ENCODE peak calls at places on chromosomes 13 and 19, in ten cellular contexts. P is stomach, S is esophagus muscularis mucosa, F is endothelial cell of umbilical vein, W is vagina, C is suprapubic skin, N is sigmoid colon, Y is transverse colon, D is HepG2, E is H1. M is an unnamed sample.

GRCh38 chr13:111881700-111882099 is 185.2 kb upstream of the SOX1 start:
- DNase-seq in E (peak), N (no peak), D (no peak), C (no peak), P (no peak), Y (no peak), W (peak), S (peak), F (no peak), M (no peak)

GRCh38 chr19:1672038-1672768 is 19.8 kb upstream of the TCF3 start:
- DNase-seq in P (no peak), W (no peak), Y (peak), D (no peak), E (peak), C (no peak), N (no peak), S (no peak), F (no peak), M (no peak)

GRCh38 chr13:46759861-46760260 is 37.1 kb downstream of the ESD start:
- DNase-seq in Y (peak), D (no peak), C (no peak), S (no peak), W (no peak), P (no peak), N (no peak), E (no peak), F (no peak), M (no peak)

GRCh38 chr13:65461590-65461989 is 1768.5 kb downstream of the PCDH9 start:
- DNase-seq in Y (no peak), E (peak), F (no peak), W (no peak), P (no peak), S (no peak), D (no peak), N (no peak), C (no peak), M (no peak)

GRCh38 chr19:1866693-1867358 is 3.4 kb upstream of the KLF16 start:
- DNase-seq in N (no peak), C (no peak), P (no peak), W (no peak), D (no peak), Y (no peak), E (no peak), S (no peak), F (no peak), M (no peak)

GRCh38 chr19:3284759-3285646 is 60.5 kb downstream of the CELF5 start:
- DNase-seq in E (peak), F (peak), N (no peak), Y (peak), S (no peak), P (peak), D (peak), C (peak), W (no peak), M (peak)

GRCh38 chr13:110057052-110057451 is 249.9 kb downstream of the COL4A1 start:
- DNase-seq in C (no peak), Y (no peak), E (no peak), N (no peak), S (no peak), F (no peak), W (no peak), D (no peak), P (no peak), M (no peak)

GRCh38 chr19:42290523-42291436 is 11.2 kb upstream of the PRR19 start:
- DNase-seq in E (peak), F (peak), W (no peak), C (no peak), P (no peak), Y (no peak), S (no peak), N (no peak), D (peak), M (no peak)

GRCh38 chr19:1947651-1948209 is 6.8 kb downstream of the CSNK1G2 start:
- DNase-seq in F (no peak), S (no peak), Y (no peak), D (no peak), P (no peak), W (no peak), C (no peak), E (no peak), N (no peak), M (no peak)

GRCh38 chr19:19274146-19274545 is 1.0 kb upstream of the TM6SF2 start:
- DNase-seq in C (no peak), N (no peak), F (no peak), E (no peak), W (no peak), D (no peak), Y (no peak), S (no peak), P (no peak), M (no peak)

GRCh38 chr19:47095707-47096704 is 17.6 kb downstream of the ZC3H4 start:
- DNase-seq in N (no peak), C (peak), E (no peak), P (peak), D (peak), Y (peak), W (no peak), F (no peak), S (no peak), M (peak)

GRCh38 chr19:40803857-40804782 is 5.1 kb downstream of the EGLN2 start:
- DNase-seq in Y (peak), S (no peak), N (no peak), E (no peak), W (no peak), P (peak), C (no peak), F (no peak), D (peak), M (no peak)

GRCh38 chr13:52428295-52428694 is 22.1 kb downstream of the VPS36 start:
- DNase-seq in F (peak), N (no peak), S (no peak), C (no peak), E (no peak), P (peak), W (no peak), D (peak), Y (no peak), M (no peak)

GRCh38 chr13:20405691-20406090 is 120.0 kb downstream of the CRYL1 start:
- DNase-seq in D (no peak), F (no peak), C (no peak), Y (no peak), S (no peak), E (peak), N (no peak), W (peak), P (peak), M (no peak)

GRCh38 chr13:97849305-97849704 is 104.2 kb upstream of the IPO5 start:
- DNase-seq in Y (no peak), F (peak), D (peak), W (no peak), C (no peak), S (peak), N (no peak), E (no peak), P (no peak), M (no peak)

GRCh38 chr19:44803442-44804428 is 5.2 kb upstream of the BCAM start:
- DNase-seq in S (no peak), N (no peak), W (no peak), E (no peak), D (no peak), P (no peak), C (no peak), F (no peak), Y (no peak), M (peak)

GRCh38 chr19:7833225-7834156 is 3.5 kb downstream of the EVI5L start:
- DNase-seq in F (no peak), N (no peak), C (no peak), E (no peak), D (peak), P (peak), Y (peak), S (no peak), W (peak), M (no peak)

GRCh38 chr19:17419491-17420266 is at the start of gene MVB12A:
- DNase-seq in E (peak), C (peak), D (peak), W (peak), P (peak), F (peak), Y (peak), N (peak), S (peak), M (peak)
- TF ChIP-seq POLR2AphosphoS5 in E (peak), C (no peak), D (peak), W (peak), P (peak), F (peak), Y (peak), N (peak), S (peak), M (peak)

DNA sequence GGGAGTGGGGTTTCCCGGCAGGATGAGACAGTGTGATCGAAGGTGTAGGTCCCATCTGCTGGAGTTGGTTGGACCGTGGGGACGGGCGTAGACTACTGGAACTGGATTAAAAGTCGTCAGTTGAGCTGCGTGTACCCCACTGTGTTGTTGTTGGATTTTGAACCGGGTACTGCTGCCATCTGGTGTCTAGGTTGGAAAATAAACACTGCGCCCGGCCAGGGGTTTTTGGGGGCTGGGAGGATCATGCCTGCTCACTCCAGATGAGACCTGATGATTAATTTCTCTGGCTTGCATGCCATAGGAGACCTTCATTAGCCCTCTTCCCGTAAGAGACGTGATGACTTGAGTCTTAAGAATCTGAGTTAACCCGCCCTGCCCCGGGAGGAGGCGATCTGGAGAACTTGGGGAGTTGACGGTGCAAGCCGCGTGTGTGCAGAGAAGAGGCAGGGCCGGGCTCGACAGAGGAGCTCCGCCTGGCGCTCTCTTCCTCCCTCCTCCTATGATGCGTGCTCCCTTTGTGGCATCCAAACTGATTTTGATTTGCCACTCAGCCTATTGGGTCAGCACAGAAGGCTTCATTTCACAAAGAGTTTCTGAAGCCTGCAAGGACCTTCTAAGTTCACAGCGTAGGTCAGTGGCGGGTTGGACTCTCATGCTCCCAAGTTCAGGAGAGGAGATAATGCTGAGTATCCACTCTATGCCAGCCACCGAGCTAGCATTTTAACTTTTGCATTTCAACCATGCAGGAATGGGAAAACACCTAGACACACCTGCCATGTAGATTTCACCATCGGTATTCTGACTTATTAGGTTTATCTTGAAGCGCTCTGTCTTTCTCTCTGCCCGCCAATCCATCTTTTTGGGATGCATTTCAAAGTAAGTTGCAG is 2.7 kb downstream of the UHRF1 start:
- DNase-seq in N (peak), P (peak), E (peak), F (peak), S (no peak), C (no peak), D (peak), Y (peak), W (no peak), M (peak)
- H3K4me3 ChIP-seq in N (no peak), P (peak), E (no peak), F (peak), S (peak), C (peak), D (peak), Y (peak), W (peak), M (peak)

GRCh38 chr19:58513213-58513693 is 1.5 kb upstream of the SLC27A5 start:
- DNase-seq in C (no peak), E (no peak), W (no peak), F (no peak), Y (no peak), N (peak), D (no peak), S (no peak), P (no peak), M (no peak)

GRCh38 chr19:58514564-58515020 is 2.8 kb upstream of the SLC27A5 start:
- DNase-seq in S (no peak), D (no peak), Y (no peak), N (no peak), C (no peak), W (no peak), F (no peak), P (no peak), E (no peak), M (no peak)

GRCh38 chr19:58511353-58512208 is at the start of gene SLC27A5:
- DNase-seq in E (no peak), D (peak), C (no peak), Y (peak), F (no peak), N (no peak), P (no peak), S (no peak), W (no peak), M (no peak)

GRCh38 chr19:58515259-58515658 is 3.5 kb upstream of the SLC27A5 start:
- DNase-seq in C (no peak), E (no peak), D (no peak), Y (no peak), S (no peak), P (no peak), N (no peak), W (no peak), F (no peak), M (no peak)

GRCh38 chr19:58513694-58514563 is 2.1 kb upstream of the SLC27A5 start:
- DNase-seq in C (peak), Y (peak), S (no peak), W (no peak), E (peak), P (peak), D (peak), F (peak), N (peak), M (peak)
- TF ChIP-seq POLR2A in C (no peak), Y (peak), S (no peak), W (no peak), E (peak), P (no peak), D (peak), F (peak), N (no peak), M (no peak)

GRCh38 chr13:28046981-28047380 is 53.4 kb downstream of the FLT3 start:
- DNase-seq in W (no peak), S (no peak), C (no peak), N (no peak), P (no peak), Y (no peak), D (no peak), E (no peak), F (no peak), M (no peak)

GRCh38 chr13:28044608-28045007 is 55.8 kb downstream of the FLT3 start:
- DNase-seq in F (no peak), E (no peak), Y (no peak), S (no peak), N (no peak), W (no peak), D (no peak), C (no peak), P (no peak), M (no peak)

GRCh38 chr13:28045861-28046260 is 54.5 kb downstream of the FLT3 start:
- DNase-seq in Y (no peak), N (no peak), E (no peak), C (no peak), W (no peak), P (no peak), S (no peak), D (no peak), F (no peak), M (no peak)

GRCh38 chr13:28040977-28041376 is 52.5 kb upstream of the URAD start:
- DNase-seq in W (no peak), E (no peak), N (no peak), Y (no peak), D (no peak), P (no peak), S (no peak), C (no peak), F (peak), M (no peak)

DNA sequence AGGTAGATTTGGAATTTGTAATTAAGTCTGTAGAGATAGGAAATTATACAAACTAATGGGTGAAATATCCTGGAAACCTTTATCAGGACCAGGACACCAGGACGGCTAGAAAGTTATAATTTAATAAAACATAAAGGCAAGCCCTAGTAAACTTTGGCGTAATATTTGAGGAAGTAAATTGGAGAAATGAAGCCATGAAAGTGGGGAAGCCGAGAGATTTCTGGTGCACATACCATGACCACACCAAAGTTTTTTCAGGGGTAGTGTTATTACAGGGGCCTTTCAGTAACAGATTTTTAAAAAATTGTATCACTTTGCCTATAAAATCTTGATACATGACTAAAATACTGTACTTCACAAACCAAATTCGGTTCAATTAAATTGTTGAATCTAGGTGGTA is 54.7 kb upstream of the URAD start:
- DNase-seq in E (no peak), P (no peak), F (no peak), C (no peak), S (no peak), D (no peak), Y (no peak), W (no peak), N (no peak), M (no peak)
- TF ChIP-seq POLR2AphosphoS5 in E (no peak), P (no peak), F (no peak), C (no peak), S (no peak), D (no peak), Y (no peak), W (no peak), N (no peak), M (no peak)